ENCODE peak calls at places on chromosomes 3 and 15, in nine cellular contexts. A, C, K, L, H, Z, J, G and T are unnamed samples.

GRCh38 chr15:77573826-77574225 is 58.9 kb downstream of the LINGO1 start:
- DNase-seq in A (no peak), C (no peak), K (no peak), L (no peak), H (no peak), Z (no peak), J (no peak), G (no peak), T (no peak)

GRCh38 chr15:90596943-90597342 is 67.2 kb downstream of the CRTC3 start:
- DNase-seq in A (no peak), C (no peak), K (no peak), L (no peak), H (peak; percentile 24), Z (no peak), J (peak; percentile 68), G (no peak), T (no peak)

GRCh38 chr3:53147161-53147902 is 13.7 kb upstream of the PRKCD start:
- DNase-seq in A (no peak), C (no peak), K (no peak), L (no peak), H (no peak), Z (peak; percentile 8), J (no peak), G (no peak), T (no peak)

GRCh38 chr3:37086918-37087317 is 87.5 kb downstream of the LRRFIP2 start:
- DNase-seq in A (no peak), C (peak; percentile 29), K (no peak), L (no peak), H (no peak), Z (no peak), J (no peak), G (no peak), T (no peak)

GRCh38 chr3:148951599-148952361 is 39.6 kb upstream of the GYG1 start:
- DNase-seq in A (no peak), C (no peak), K (no peak), L (no peak), H (no peak), Z (no peak), J (no peak), G (no peak), T (no peak)

GRCh38 chr3:14424711-14425573 is 22.5 kb downstream of the SLC6A6 start:
- DNase-seq in A (no peak), C (peak; percentile 60), K (no peak), L (no peak), H (no peak), Z (no peak), J (peak; percentile 72), G (no peak), T (no peak)

GRCh38 chr3:47156418-47156817 is 7.5 kb downstream of the SETD2 start:
- DNase-seq in A (no peak), C (no peak), K (no peak), L (no peak), H (no peak), Z (no peak), J (no peak), G (no peak), T (no peak)

GRCh38 chr3:108388136-108389132 is 92.1 kb downstream of the HHLA2 start:
- DNase-seq in A (no peak), C (peak; percentile 70), K (peak; percentile 25), L (no peak), H (no peak), Z (no peak), J (no peak), G (no peak), T (no peak)

GRCh38 chr3:184339016-184339415 is 1.6 kb downstream of the FAM131A start:
- DNase-seq in A (no peak), C (no peak), K (no peak), L (no peak), H (no peak), Z (no peak), J (no peak), G (no peak), T (no peak)

GRCh38 chr15:40340038-40340739 is 550 bp downstream of the CCDC9B start:
- DNase-seq in A (no peak), C (peak; percentile 81), K (peak; percentile 78), L (no peak), H (no peak), Z (peak; percentile 85), J (peak; percentile 89), G (no peak), T (peak; percentile 71)

GRCh38 chr3:105598047-105598796 is 231.5 kb downstream of the ALCAM start:
- DNase-seq in A (no peak), C (peak; percentile 99), K (no peak), L (peak; percentile 20), H (no peak), Z (no peak), J (no peak), G (peak; percentile 37), T (no peak)

GRCh38 chr15:43293402-43293801 is 26.7 kb upstream of the TGM5 start:
- DNase-seq in A (no peak), C (no peak), K (peak; percentile 40), L (no peak), H (peak; percentile 20), Z (no peak), J (no peak), G (no peak), T (no peak)

GRCh38 chr3:167653750-167654149 is at the start of gene WDR49:
- DNase-seq in A (no peak), C (peak; percentile 1), K (no peak), L (no peak), H (peak; percentile 31), Z (no peak), J (no peak), G (no peak), T (no peak)

GRCh38 chr3:81580399-81580798 is 181.0 kb downstream of the GBE1 start:
- DNase-seq in A (no peak), C (no peak), K (no peak), L (no peak), H (no peak), Z (no peak), J (no peak), G (no peak), T (no peak)
- H3K27ac ChIP-seq in A (no peak overlapping the region), C (no peak overlapping the region), K (no peak overlapping the region), L (no peak overlapping the region), H (no peak overlapping the region), Z (no peak overlapping the region), J (no peak overlapping the region), G (no peak overlapping the region), T (no peak overlapping the region)

GRCh38 chr3:13241621-13242363 is 168.6 kb upstream of the IQSEC1 start:
- DNase-seq in A (no peak), C (no peak), K (no peak), L (no peak), H (no peak), Z (no peak), J (no peak), G (no peak), T (no peak)
- TF ChIP-seq CTCF in A (no peak), C (no peak), K (no peak), L (no peak), H (peak; percentile 47), Z (no peak), J (no peak), G (peak; percentile 4), T (no peak)

GRCh38 chr3:71318459-71318827 is 265.1 kb downstream of the FOXP1 start:
- DNase-seq in A (no peak), C (no peak), K (no peak), L (no peak), H (no peak), Z (no peak), J (no peak), G (no peak), T (no peak)

GRCh38 chr3:71317749-71318458 is 265.6 kb downstream of the FOXP1 start:
- DNase-seq in A (no peak), C (peak; percentile 66), K (no peak), L (no peak), H (peak; percentile 11), Z (no peak), J (no peak), G (no peak), T (no peak)

GRCh38 chr3:71316378-71316777 is 267.1 kb downstream of the FOXP1 start:
- DNase-seq in A (no peak), C (no peak), K (no peak), L (no peak), H (no peak), Z (no peak), J (no peak), G (no peak), T (no peak)

GRCh38 chr3:71315431-71315830 is 268.1 kb downstream of the FOXP1 start:
- DNase-seq in A (no peak), C (no peak), K (no peak), L (no peak), H (no peak), Z (no peak), J (no peak), G (no peak), T (no peak)

GRCh38 chr3:71317140-71317539 is 266.4 kb downstream of the FOXP1 start:
- DNase-seq in A (no peak), C (no peak), K (no peak), L (no peak), H (no peak), Z (no peak), J (no peak), G (no peak), T (no peak)
- H3K4me3 ChIP-seq in A (no peak overlapping the region), C (no peak overlapping the region), K (no peak overlapping the region), L (no peak overlapping the region), H (no peak overlapping the region), Z (no peak overlapping the region), J (no peak overlapping the region), G (no peak overlapping the region), T (no peak overlapping the region)

DNA sequence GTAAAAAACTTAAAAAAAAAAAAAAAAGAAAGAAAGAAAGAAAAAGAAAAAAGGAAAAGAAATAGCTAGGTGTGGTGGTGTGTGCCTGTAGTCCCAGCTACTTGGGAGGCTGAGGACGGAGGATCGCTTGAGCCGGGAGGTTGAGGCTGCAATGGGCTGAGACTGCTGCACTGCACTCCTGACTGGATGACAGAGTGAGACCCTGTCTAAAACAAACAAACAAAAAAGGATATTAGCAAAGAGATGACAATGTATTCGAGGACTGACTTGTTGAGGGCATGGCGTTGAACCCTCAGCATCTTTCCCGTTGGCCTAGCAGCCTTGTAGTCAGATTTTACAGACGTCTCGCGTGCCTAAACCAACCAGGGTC is 602 bp upstream of the NIT2 start:
- DNase-seq in A (no peak), C (no peak), K (no peak), L (no peak), H (no peak), Z (no peak), J (no peak), G (no peak), T (no peak)
- H3K27ac ChIP-seq in A (peak overlapping the region; percentile 27), C (peak overlapping the region; percentile 63), K (peak overlapping the region; percentile 86), L (peak overlapping the region; percentile 91), H (no peak overlapping the region), Z (peak overlapping the region; percentile 92), J (peak overlapping the region; percentile 85), G (peak overlapping the region; percentile 79), T (peak overlapping the region; percentile 50)

GRCh38 chr3:129908417-129908816 is 14.9 kb upstream of the TMCC1 start:
- DNase-seq in A (no peak), C (peak; percentile 27), K (peak; percentile 49), L (no peak), H (no peak), Z (no peak), J (no peak), G (no peak), T (no peak)
- TF ChIP-seq CTCF in A (no peak), C (no peak), K (no peak), L (no peak), H (no peak), Z (no peak), J (no peak), G (no peak), T (no peak)

DNA sequence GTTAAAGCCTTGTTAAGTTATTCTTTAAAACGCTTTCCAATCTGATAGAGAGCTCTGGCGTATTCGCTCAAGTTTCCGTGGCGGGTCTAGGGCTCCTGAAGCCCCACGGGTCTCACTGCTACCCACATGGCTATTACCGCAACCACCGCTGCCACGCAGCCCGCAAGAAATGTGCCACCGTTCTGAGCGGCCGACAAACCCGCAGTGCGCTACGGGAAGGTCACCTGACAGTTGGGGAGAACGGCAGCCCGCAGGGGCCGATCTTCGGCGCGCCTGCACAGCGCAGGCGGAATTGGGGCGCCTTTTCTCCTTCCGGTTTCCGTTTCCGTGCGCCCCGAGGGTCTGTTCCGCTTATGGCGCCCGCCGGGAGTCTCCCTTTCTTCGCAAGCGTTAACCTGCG is 76.6 kb upstream of the SNRPN start:
- DNase-seq in A (no peak), C (peak; percentile 54), K (peak; percentile 19), L (no peak), H (no peak), Z (peak; percentile 14), J (peak; percentile 22), G (no peak), T (no peak)
- H3K4me3 ChIP-seq in A (no peak overlapping the region), C (no peak overlapping the region), K (no peak overlapping the region), L (no peak overlapping the region), H (no peak overlapping the region), Z (peak overlapping the region; percentile 63), J (peak overlapping the region; percentile 46), G (no peak overlapping the region), T (peak overlapping the region; percentile 7)